ENCODE peak calls at places on chromosomes 16 and 17, in eight cellular contexts. A is ovary, D is NCI-H460, B is right atrium auricular region, N is chondrocyte, P is ACHN, K is kidney tubule cell, G is Calu3. X is an unnamed sample.

GRCh38 chr17:22265807-22266206 is 573.5 kb downstream of the KCNJ18 start:
- DNase-seq in A (no peak), D (no peak), B (no peak), N (peak; percentile 62), P (no peak), K (no peak), G (no peak), X (no peak)

GRCh38 chr17:81664051-81664470 is 2.3 kb downstream of the OXLD1 start:
- DNase-seq in A (no peak), D (no peak), B (no peak), N (no peak), P (no peak), K (no peak), G (no peak), X (no peak)

GRCh38 chr16:52446076-52446475 is 100.9 kb downstream of the TOX3 start:
- DNase-seq in A (no peak), D (no peak), B (no peak), N (no peak), P (no peak), K (peak; percentile 50), G (peak; percentile 43), X (peak; percentile 41)

GRCh38 chr17:933168-934083 is 46.1 kb downstream of the NXN start:
- DNase-seq in A (peak; percentile 33), D (no peak), B (no peak), N (no peak), P (peak; percentile 98), K (peak; percentile 88), G (peak; percentile 55), X (peak; percentile 95)

GRCh38 chr17:78607061-78607460 is 29.9 kb upstream of the DNAH17 start:
- DNase-seq in A (no peak), D (no peak), B (no peak), N (no peak), P (no peak), K (no peak), G (no peak), X (no peak)

GRCh38 chr17:8788998-8789397 is 10.2 kb downstream of the MFSD6L start:
- DNase-seq in A (no peak), D (no peak), B (no peak), N (no peak), P (no peak), K (no peak), G (no peak), X (no peak)

GRCh38 chr16:777826-778225 is 10.4 kb downstream of the RPUSD1 start:
- DNase-seq in A (no peak), D (no peak), B (no peak), N (no peak), P (peak; percentile 23), K (peak; percentile 74), G (no peak), X (peak; percentile 42)

GRCh38 chr17:80177986-80178590 is 8.3 kb downstream of the CARD14 start:
- DNase-seq in A (no peak), D (no peak), B (no peak), N (no peak), P (no peak), K (no peak), G (no peak), X (no peak)

GRCh38 chr16:57614546-57615343 is 13.7 kb upstream of the ADGRG1 start:
- DNase-seq in A (peak; percentile 4), D (no peak), B (no peak), N (peak; percentile 64), P (no peak), K (no peak), G (no peak), X (no peak)

GRCh38 chr17:57091186-57091618 is 6.2 kb downstream of the AKAP1 start:
- DNase-seq in A (no peak), D (no peak), B (peak; percentile 77), N (no peak), P (no peak), K (no peak), G (no peak), X (no peak)

GRCh38 chr16:65154321-65154720 is 32.5 kb upstream of the CDH11 start:
- DNase-seq in A (no peak), D (no peak), B (no peak), N (no peak), P (peak; percentile 9), K (peak; percentile 67), G (no peak), X (no peak)

GRCh38 chr16:65782537-65783290 is 583.8 kb upstream of the CDH5 start:
- DNase-seq in A (no peak), D (no peak), B (peak; percentile 40), N (no peak), P (no peak), K (no peak), G (no peak), X (no peak)

GRCh38 chr17:62627219-62627903 is at the start of gene MRC2:
- DNase-seq in A (peak; percentile 86), D (peak; percentile 25), B (peak; percentile 87), N (no peak), P (peak; percentile 78), K (peak; percentile 62), G (peak; percentile 19), X (peak; percentile 47)

GRCh38 chr17:81035389-81036127 is 607 bp downstream of the BAIAP2 start:
- DNase-seq in A (no peak), D (no peak), B (no peak), N (no peak), P (peak; percentile 31), K (peak; percentile 37), G (peak; percentile 20), X (peak; percentile 48)

GRCh38 chr17:81924557-81925532 is 2.7 kb downstream of the MAFG start:
- DNase-seq in A (no peak), D (no peak), B (no peak), N (no peak), P (no peak), K (no peak), G (no peak), X (no peak)

GRCh38 chr17:7502987-7503386 is 18.8 kb downstream of the POLR2A start:
- DNase-seq in A (no peak), D (no peak), B (no peak), N (no peak), P (peak; percentile 30), K (no peak), G (no peak), X (no peak)

GRCh38 chr17:51015145-51015558 is 105.5 kb downstream of the SPAG9 start:
- DNase-seq in A (no peak), D (no peak), B (no peak), N (no peak), P (no peak), K (no peak), G (no peak), X (no peak)

GRCh38 chr16:83300326-83300725 is 507.5 kb upstream of the HSBP1 start:
- DNase-seq in A (no peak), D (no peak), B (no peak), N (no peak), P (no peak), K (no peak), G (no peak), X (no peak)

GRCh38 chr17:5975651-5976050 is 94.5 kb upstream of the WSCD1 start:
- DNase-seq in A (no peak), D (no peak), B (no peak), N (no peak), P (no peak), K (no peak), G (no peak), X (no peak)

GRCh38 chr17:3647769-3648540 is 11.4 kb downstream of the CTNS start:
- DNase-seq in A (no peak), D (peak; percentile 64), B (no peak), N (no peak), P (peak; percentile 55), K (peak; percentile 57), G (peak; percentile 47), X (peak; percentile 39)

GRCh38 chr16:26889751-26890150 is 177.0 kb upstream of the C16orf82 start:
- DNase-seq in A (no peak), D (no peak), B (no peak), N (no peak), P (no peak), K (no peak), G (no peak), X (no peak)

GRCh38 chr16:23058576-23058975 is 90.7 kb downstream of the USP31 start:
- DNase-seq in A (no peak), D (no peak), B (no peak), N (no peak), P (no peak), K (no peak), G (no peak), X (no peak)

GRCh38 chr17:65785109-65785508 is 223.7 kb upstream of the AXIN2 start:
- DNase-seq in A (no peak), D (peak; percentile 59), B (no peak), N (no peak), P (peak; percentile 86), K (peak; percentile 89), G (no peak), X (peak; percentile 67)

GRCh38 chr16:50884066-50884860 is 142.4 kb downstream of the CYLD start:
- DNase-seq in A (no peak), D (peak; percentile 5), B (peak; percentile 5), N (no peak), P (peak; percentile 12), K (no peak), G (peak; percentile 65), X (no peak)

GRCh38 chr17:82228842-82229685 is at the start of gene SLC16A3:
- DNase-seq in A (peak; percentile 42), D (peak; percentile 74), B (no peak), N (no peak), P (peak; percentile 30), K (peak; percentile 82), G (peak; percentile 77), X (peak; percentile 73)

GRCh38 chr16:87045462-87046216 is 271.6 kb downstream of the C16orf95 start:
- DNase-seq in A (no peak), D (no peak), B (no peak), N (no peak), P (no peak), K (no peak), G (no peak), X (no peak)

GRCh38 chr17:40121886-40122465 is at the start of gene MSL1:
- DNase-seq in A (peak; percentile 92), D (peak; percentile 77), B (peak; percentile 87), N (no peak), P (peak; percentile 84), K (peak; percentile 81), G (peak; percentile 100), X (peak; percentile 76)

GRCh38 chr17:80847506-80848230 is 144.0 kb upstream of the CHMP6 start:
- DNase-seq in A (no peak), D (no peak), B (no peak), N (peak; percentile 64), P (no peak), K (no peak), G (no peak), X (no peak)

GRCh38 chr16:63744077-63744874 is 1377.6 kb downstream of the CDH11 start:
- DNase-seq in A (no peak), D (no peak), B (no peak), N (no peak), P (no peak), K (no peak), G (no peak), X (no peak)

GRCh38 chr17:38605852-38606645 is at the start of gene SRCIN1:
- DNase-seq in A (peak; percentile 54), D (peak; percentile 54), B (no peak), N (no peak), P (peak; percentile 46), K (peak; percentile 38), G (peak; percentile 91), X (peak; percentile 62)